ENCODE peak calls at places on chromosomes 5 and 9, in seven cellular contexts. C is T-cell, E is amniotic stem cell, Q is esophagus squamous epithelium, Z is NCI-H1105, T is fibroblast of the conjunctiva, X is mucosa of descending colon. J is an unnamed sample.

GRCh38 chr9:107486674-107487520 is 2.7 kb downstream of the KLF4 start:
- DNase-seq in Q (no peak), C (no peak), T (no peak), E (no peak), Z (no peak), X (no peak), J (no peak)

GRCh38 chr9:6171667-6172066 is 43.9 kb upstream of the IL33 start:
- DNase-seq in Q (no peak), Z (no peak), X (no peak), T (no peak), C (no peak), E (no peak), J (no peak)

GRCh38 chr5:20972419-20972925 is 984.5 kb upstream of the CDH18 start:
- DNase-seq in Q (no peak), X (no peak), C (no peak), T (peak), E (peak), Z (no peak), J (no peak)

GRCh38 chr5:155274484-155274883 is 260.9 kb downstream of the KIF4B start:
- DNase-seq in E (no peak), Z (no peak), X (no peak), Q (no peak), C (no peak), T (no peak), J (no peak)

GRCh38 chr5:151740336-151740942 is 18.0 kb downstream of the ATOX1 start:
- DNase-seq in Z (peak), C (peak), E (peak), T (peak), X (peak), Q (no peak), J (peak)

GRCh38 chr9:85332487-85332886 is 409.3 kb downstream of the AGTPBP1 start:
- DNase-seq in E (no peak), C (no peak), T (no peak), Q (no peak), Z (no peak), X (no peak), J (no peak)

GRCh38 chr5:100430268-100430900 is 104.8 kb upstream of the FAM174A start:
- DNase-seq in X (no peak), T (peak), C (peak), Q (no peak), E (peak), Z (no peak), J (peak)

GRCh38 chr9:8432224-8432623 is 632.6 kb upstream of the DMAC1 start:
- DNase-seq in Q (no peak), E (no peak), X (no peak), C (no peak), Z (no peak), T (no peak), J (no peak)

GRCh38 chr9:4262735-4263141 is 37.1 kb downstream of the GLIS3 start:
- DNase-seq in X (no peak), C (no peak), E (peak), Q (no peak), Z (no peak), T (peak), J (peak)

GRCh38 chr5:179908528-179908927 is 831 bp upstream of the TBC1D9B start:
- DNase-seq in Q (no peak), T (no peak), Z (no peak), E (no peak), C (no peak), X (peak), J (no peak)